ENCODE peak calls at places on chromosomes 3 and 15, in ten cellular contexts. One of them, this sample, is unnamed.

GRCh38 chr3:120093119-120093922 is 926 bp downstream of the GSK3B start:
- DNase-seq in tibial nerve: peak
- DNase-seq in fibroblast of lung: peak
- DNase-seq in Panc1: no peak
- DNase-seq in body of pancreas: peak
- DNase-seq in hepatocyte: peak
- DNase-seq in cardiac muscle cell: peak
- DNase-seq in CD8-positive, alpha-beta memory T cell: peak
- DNase-seq in Peyer's patch: peak
- DNase-seq in SK-N-SH: no peak
- DNase-seq in this sample: peak

GRCh38 chr3:28726840-28727239 is 378.2 kb upstream of the AZI2 start:
- DNase-seq in tibial nerve: peak
- DNase-seq in fibroblast of lung: peak
- DNase-seq in Panc1: no peak
- DNase-seq in body of pancreas: peak
- DNase-seq in hepatocyte: peak
- DNase-seq in cardiac muscle cell: peak
- DNase-seq in CD8-positive, alpha-beta memory T cell: no peak
- DNase-seq in Peyer's patch: no peak
- DNase-seq in SK-N-SH: peak
- DNase-seq in this sample: no peak

GRCh38 chr3:62379206-62379834 is 6.0 kb upstream of the FEZF2 start:
- DNase-seq in tibial nerve: no peak
- DNase-seq in fibroblast of lung: no peak
- DNase-seq in Panc1: no peak
- DNase-seq in body of pancreas: no peak
- DNase-seq in hepatocyte: no peak
- DNase-seq in cardiac muscle cell: no peak
- DNase-seq in CD8-positive, alpha-beta memory T cell: no peak
- DNase-seq in Peyer's patch: no peak
- DNase-seq in SK-N-SH: peak
- DNase-seq in this sample: no peak

GRCh38 chr3:101383656-101384055 is 63.3 kb upstream of the IMPG2 start:
- DNase-seq in tibial nerve: no peak
- DNase-seq in fibroblast of lung: no peak
- DNase-seq in Panc1: no peak
- DNase-seq in body of pancreas: no peak
- DNase-seq in hepatocyte: no peak
- DNase-seq in cardiac muscle cell: no peak
- DNase-seq in CD8-positive, alpha-beta memory T cell: no peak
- DNase-seq in Peyer's patch: peak
- DNase-seq in SK-N-SH: no peak
- DNase-seq in this sample: no peak

GRCh38 chr3:15420871-15421270 is 6.5 kb downstream of the METTL6 start:
- DNase-seq in tibial nerve: no peak
- DNase-seq in fibroblast of lung: peak
- DNase-seq in Panc1: no peak
- DNase-seq in body of pancreas: no peak
- DNase-seq in hepatocyte: no peak
- DNase-seq in cardiac muscle cell: no peak
- DNase-seq in CD8-positive, alpha-beta memory T cell: no peak
- DNase-seq in Peyer's patch: no peak
- DNase-seq in SK-N-SH: no peak
- DNase-seq in this sample: no peak

GRCh38 chr15:64774556-64775523 is 549 bp downstream of the RBPMS2 start:
- DNase-seq in tibial nerve: no peak
- DNase-seq in fibroblast of lung: peak
- DNase-seq in Panc1: no peak
- DNase-seq in body of pancreas: peak
- DNase-seq in hepatocyte: peak
- DNase-seq in cardiac muscle cell: peak
- DNase-seq in CD8-positive, alpha-beta memory T cell: no peak
- DNase-seq in Peyer's patch: no peak
- DNase-seq in SK-N-SH: peak
- DNase-seq in this sample: no peak

GRCh38 chr3:159964166-159964973 is 24.3 kb upstream of the IL12A start:
- DNase-seq in tibial nerve: no peak
- DNase-seq in fibroblast of lung: peak
- DNase-seq in Panc1: peak
- DNase-seq in body of pancreas: no peak
- DNase-seq in hepatocyte: peak
- DNase-seq in cardiac muscle cell: no peak
- DNase-seq in CD8-positive, alpha-beta memory T cell: no peak
- DNase-seq in Peyer's patch: no peak
- DNase-seq in SK-N-SH: no peak
- DNase-seq in this sample: no peak

GRCh38 chr3:189276481-189277190 is 104.9 kb downstream of the TPRG1 start:
- DNase-seq in tibial nerve: peak
- DNase-seq in fibroblast of lung: peak
- DNase-seq in Panc1: no peak
- DNase-seq in body of pancreas: peak
- DNase-seq in hepatocyte: peak
- DNase-seq in cardiac muscle cell: no peak
- DNase-seq in CD8-positive, alpha-beta memory T cell: no peak
- DNase-seq in Peyer's patch: no peak
- DNase-seq in SK-N-SH: no peak
- DNase-seq in this sample: no peak

GRCh38 chr3:131957511-131957910 is 77.3 kb downstream of the CPNE4 start:
- DNase-seq in tibial nerve: no peak
- DNase-seq in fibroblast of lung: no peak
- DNase-seq in Panc1: no peak
- DNase-seq in body of pancreas: no peak
- DNase-seq in hepatocyte: no peak
- DNase-seq in cardiac muscle cell: no peak
- DNase-seq in CD8-positive, alpha-beta memory T cell: no peak
- DNase-seq in Peyer's patch: no peak
- DNase-seq in SK-N-SH: no peak
- DNase-seq in this sample: no peak

GRCh38 chr3:141489184-141489583 is 2.4 kb downstream of the RASA2 start:
- DNase-seq in tibial nerve: no peak
- DNase-seq in fibroblast of lung: no peak
- DNase-seq in Panc1: no peak
- DNase-seq in body of pancreas: no peak
- DNase-seq in hepatocyte: no peak
- DNase-seq in cardiac muscle cell: no peak
- DNase-seq in CD8-positive, alpha-beta memory T cell: no peak
- DNase-seq in Peyer's patch: no peak
- DNase-seq in SK-N-SH: no peak
- DNase-seq in this sample: no peak

GRCh38 chr3:157263027-157263426 is 103.1 kb upstream of the CCNL1 start:
- DNase-seq in tibial nerve: no peak
- DNase-seq in fibroblast of lung: peak
- DNase-seq in Panc1: no peak
- DNase-seq in body of pancreas: no peak
- DNase-seq in hepatocyte: no peak
- DNase-seq in cardiac muscle cell: no peak
- DNase-seq in CD8-positive, alpha-beta memory T cell: no peak
- DNase-seq in Peyer's patch: no peak
- DNase-seq in SK-N-SH: no peak
- DNase-seq in this sample: no peak

GRCh38 chr3:135633078-135633477 is 332.4 kb upstream of the PPP2R3A start:
- DNase-seq in tibial nerve: no peak
- DNase-seq in fibroblast of lung: no peak
- DNase-seq in Panc1: no peak
- DNase-seq in body of pancreas: no peak
- DNase-seq in hepatocyte: no peak
- DNase-seq in cardiac muscle cell: no peak
- DNase-seq in CD8-positive, alpha-beta memory T cell: no peak
- DNase-seq in Peyer's patch: no peak
- DNase-seq in SK-N-SH: no peak
- DNase-seq in this sample: no peak

GRCh38 chr3:171005648-171006047 is 20.9 kb downstream of the SLC2A2 start:
- DNase-seq in tibial nerve: no peak
- DNase-seq in fibroblast of lung: peak
- DNase-seq in Panc1: no peak
- DNase-seq in body of pancreas: no peak
- DNase-seq in hepatocyte: no peak
- DNase-seq in cardiac muscle cell: no peak
- DNase-seq in CD8-positive, alpha-beta memory T cell: no peak
- DNase-seq in Peyer's patch: no peak
- DNase-seq in SK-N-SH: no peak
- DNase-seq in this sample: no peak

GRCh38 chr3:76651784-76652183 is 388.1 kb upstream of the ROBO2 start:
- DNase-seq in tibial nerve: no peak
- DNase-seq in fibroblast of lung: no peak
- DNase-seq in Panc1: no peak
- DNase-seq in body of pancreas: no peak
- DNase-seq in hepatocyte: no peak
- DNase-seq in cardiac muscle cell: no peak
- DNase-seq in CD8-positive, alpha-beta memory T cell: no peak
- DNase-seq in Peyer's patch: no peak
- DNase-seq in SK-N-SH: no peak
- DNase-seq in this sample: no peak

GRCh38 chr3:50587373-50587772 is 18.1 kb downstream of the HEMK1 start:
- DNase-seq in tibial nerve: no peak
- DNase-seq in fibroblast of lung: peak
- DNase-seq in Panc1: no peak
- DNase-seq in body of pancreas: no peak
- DNase-seq in hepatocyte: no peak
- DNase-seq in cardiac muscle cell: no peak
- DNase-seq in CD8-positive, alpha-beta memory T cell: no peak
- DNase-seq in Peyer's patch: no peak
- DNase-seq in SK-N-SH: no peak
- DNase-seq in this sample: no peak

GRCh38 chr3:100463646-100464155 is 28.7 kb upstream of the TMEM45A start:
- DNase-seq in tibial nerve: no peak
- DNase-seq in fibroblast of lung: peak
- DNase-seq in Panc1: no peak
- DNase-seq in body of pancreas: no peak
- DNase-seq in hepatocyte: no peak
- DNase-seq in cardiac muscle cell: no peak
- DNase-seq in CD8-positive, alpha-beta memory T cell: no peak
- DNase-seq in Peyer's patch: no peak
- DNase-seq in SK-N-SH: no peak
- DNase-seq in this sample: no peak

GRCh38 chr3:35744419-35744818 is 105.1 kb downstream of the ARPP21 start:
- DNase-seq in tibial nerve: no peak
- DNase-seq in fibroblast of lung: peak
- DNase-seq in Panc1: no peak
- DNase-seq in body of pancreas: no peak
- DNase-seq in hepatocyte: no peak
- DNase-seq in cardiac muscle cell: peak
- DNase-seq in CD8-positive, alpha-beta memory T cell: no peak
- DNase-seq in Peyer's patch: no peak
- DNase-seq in SK-N-SH: no peak
- DNase-seq in this sample: no peak

GRCh38 chr15:86403914-86404583 is 324.4 kb downstream of the AGBL1 start:
- DNase-seq in tibial nerve: no peak
- DNase-seq in fibroblast of lung: no peak
- DNase-seq in Panc1: no peak
- DNase-seq in body of pancreas: no peak
- DNase-seq in hepatocyte: no peak
- DNase-seq in cardiac muscle cell: no peak
- DNase-seq in CD8-positive, alpha-beta memory T cell: no peak
- DNase-seq in Peyer's patch: no peak
- DNase-seq in SK-N-SH: no peak
- DNase-seq in this sample: no peak
- H3K27ac ChIP-seq in tibial nerve: no peak
- H3K27ac ChIP-seq in fibroblast of lung: no peak
- H3K27ac ChIP-seq in Panc1: no peak
- H3K27ac ChIP-seq in body of pancreas: no peak
- H3K27ac ChIP-seq in hepatocyte: no peak
- H3K27ac ChIP-seq in cardiac muscle cell: no peak
- H3K27ac ChIP-seq in CD8-positive, alpha-beta memory T cell: no peak
- H3K27ac ChIP-seq in Peyer's patch: no peak
- H3K27ac ChIP-seq in SK-N-SH: no peak
- H3K27ac ChIP-seq in this sample: no peak

DNA sequence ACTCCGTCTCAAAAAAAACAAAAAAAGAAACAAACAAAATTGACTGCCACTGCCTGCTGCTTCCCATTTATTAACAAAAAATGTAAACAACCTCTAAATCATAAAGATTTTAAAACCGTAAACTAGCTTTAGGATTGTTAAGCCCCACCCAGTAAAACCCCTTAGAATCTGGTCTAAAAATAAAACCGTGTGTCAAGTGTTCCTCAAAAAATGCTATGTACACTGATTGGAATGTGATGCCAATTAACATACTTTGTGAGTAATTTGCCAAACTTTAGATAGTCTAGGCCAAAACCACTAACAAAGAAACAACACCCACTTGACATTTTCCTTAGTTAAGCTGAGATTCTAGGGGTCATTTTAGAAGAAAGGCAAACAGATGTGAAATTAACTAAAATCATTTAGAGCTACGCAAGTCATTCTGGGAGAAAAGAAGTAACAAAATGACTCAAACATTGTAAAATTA is 5.3 kb downstream of the RAF1 start:
- DNase-seq in tibial nerve: no peak
- DNase-seq in fibroblast of lung: peak
- DNase-seq in Panc1: no peak
- DNase-seq in body of pancreas: no peak
- DNase-seq in hepatocyte: no peak
- DNase-seq in cardiac muscle cell: peak
- DNase-seq in CD8-positive, alpha-beta memory T cell: no peak
- DNase-seq in Peyer's patch: no peak
- DNase-seq in SK-N-SH: no peak
- DNase-seq in this sample: no peak
- H3K4me3 ChIP-seq in tibial nerve: no peak
- H3K4me3 ChIP-seq in fibroblast of lung: no peak
- H3K4me3 ChIP-seq in Panc1: no peak
- H3K4me3 ChIP-seq in body of pancreas: no peak
- H3K4me3 ChIP-seq in hepatocyte: no peak
- H3K4me3 ChIP-seq in cardiac muscle cell: no peak
- H3K4me3 ChIP-seq in CD8-positive, alpha-beta memory T cell: no peak
- H3K4me3 ChIP-seq in Peyer's patch: no peak
- H3K4me3 ChIP-seq in SK-N-SH: no peak
- H3K4me3 ChIP-seq in this sample: peak

DNA sequence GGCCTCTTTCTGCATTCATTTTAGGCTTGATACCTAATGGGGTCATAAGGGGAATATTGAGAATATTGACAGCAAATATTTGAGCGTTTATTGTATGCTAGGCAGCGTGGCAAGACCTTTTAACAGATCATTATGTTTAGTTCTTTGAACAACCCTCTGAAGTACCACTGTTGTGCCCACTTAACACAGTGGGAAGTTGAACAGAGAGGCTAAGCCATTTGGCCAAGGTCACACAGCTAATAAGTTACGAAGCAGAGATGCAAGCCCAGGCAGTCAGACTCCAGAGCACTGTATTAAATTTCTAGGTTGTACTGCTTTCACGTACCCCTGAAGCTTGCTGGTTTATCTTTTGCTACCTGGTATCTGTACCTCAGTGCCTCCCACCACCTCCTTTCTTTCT is 1.1 kb downstream of the RAB7A start:
- DNase-seq in tibial nerve: no peak
- DNase-seq in fibroblast of lung: no peak
- DNase-seq in Panc1: no peak
- DNase-seq in body of pancreas: no peak
- DNase-seq in hepatocyte: no peak
- DNase-seq in cardiac muscle cell: no peak
- DNase-seq in CD8-positive, alpha-beta memory T cell: no peak
- DNase-seq in Peyer's patch: no peak
- DNase-seq in SK-N-SH: no peak
- DNase-seq in this sample: no peak
- H3K27ac ChIP-seq in tibial nerve: peak
- H3K27ac ChIP-seq in fibroblast of lung: peak
- H3K27ac ChIP-seq in Panc1: peak
- H3K27ac ChIP-seq in body of pancreas: peak
- H3K27ac ChIP-seq in hepatocyte: peak
- H3K27ac ChIP-seq in cardiac muscle cell: peak
- H3K27ac ChIP-seq in CD8-positive, alpha-beta memory T cell: peak
- H3K27ac ChIP-seq in Peyer's patch: peak
- H3K27ac ChIP-seq in SK-N-SH: peak
- H3K27ac ChIP-seq in this sample: peak

GRCh38 chr3:47577583-47578118 is 1.0 kb downstream of the CSPG5 start:
- DNase-seq in tibial nerve: no peak
- DNase-seq in fibroblast of lung: no peak
- DNase-seq in Panc1: no peak
- DNase-seq in body of pancreas: peak
- DNase-seq in hepatocyte: peak
- DNase-seq in cardiac muscle cell: peak
- DNase-seq in CD8-positive, alpha-beta memory T cell: no peak
- DNase-seq in Peyer's patch: peak
- DNase-seq in SK-N-SH: peak
- DNase-seq in this sample: no peak
- H3K4me3 ChIP-seq in tibial nerve: peak
- H3K4me3 ChIP-seq in fibroblast of lung: peak
- H3K4me3 ChIP-seq in Panc1: peak
- H3K4me3 ChIP-seq in body of pancreas: no peak
- H3K4me3 ChIP-seq in hepatocyte: peak
- H3K4me3 ChIP-seq in cardiac muscle cell: peak
- H3K4me3 ChIP-seq in CD8-positive, alpha-beta memory T cell: peak
- H3K4me3 ChIP-seq in Peyer's patch: peak
- H3K4me3 ChIP-seq in SK-N-SH: peak
- H3K4me3 ChIP-seq in this sample: peak